ENCODE peak calls at places on chromosomes 1 and 21, in six cellular contexts. C is H9; Z is AG04450; P is testis; N is CD8-positive, alpha-beta T cell; K is cardiac muscle cell. U is an unnamed sample.

GRCh38 chr1:24104854-24105253 is 7.1 kb downstream of the MYOM3 start:
- DNase-seq in C (no peak), Z (no peak), P (no peak), N (no peak), K (no peak), U (no peak)

GRCh38 chr1:184945034-184945433 is 29.3 kb downstream of the NIBAN1 start:
- DNase-seq in C (no peak), Z (no peak), P (no peak), N (no peak), K (no peak), U (peak; percentile 42)

GRCh38 chr21:39518055-39518844 is 66.5 kb downstream of the SH3BGR start:
- DNase-seq in C (peak; percentile 84), Z (peak; percentile 16), P (peak; percentile 59), N (no peak), K (peak; percentile 81), U (peak; percentile 53)

GRCh38 chr1:59332983-59333382 is 36.1 kb downstream of the FGGY start:
- DNase-seq in C (no peak), Z (no peak), P (no peak), N (no peak), K (no peak), U (peak; percentile 71)

GRCh38 chr21:42781150-42781980 is 98.0 kb downstream of the WDR4 start:
- DNase-seq in C (peak; percentile 77), Z (no peak), P (peak; percentile 53), N (no peak), K (peak; percentile 54), U (no peak)

GRCh38 chr21:29072873-29073221 is 601 bp downstream of the CCT8 start:
- DNase-seq in C (no peak), Z (no peak), P (no peak), N (no peak), K (peak; percentile 48), U (peak; percentile 47)

GRCh38 chr1:78004719-78005346 is at the start of gene DNAJB4:
- DNase-seq in C (peak; percentile 54), Z (peak; percentile 96), P (peak; percentile 95), N (peak; percentile 20), K (peak; percentile 96), U (peak; percentile 98)

GRCh38 chr1:95021794-95022193 is 51.0 kb downstream of the ALG14 start:
- DNase-seq in C (no peak), Z (no peak), P (peak; percentile 38), N (no peak), K (no peak), U (peak; percentile 52)

GRCh38 chr1:173255214-173255813 is 48.2 kb upstream of the TNFSF4 start:
- DNase-seq in C (no peak), Z (peak; percentile 13), P (peak; percentile 31), N (no peak), K (peak; percentile 36), U (peak; percentile 58)

GRCh38 chr21:33362044-33362555 is 37.3 kb downstream of the IFNAR1 start:
- DNase-seq in C (peak; percentile 92), Z (no peak), P (no peak), N (peak; percentile 40), K (peak; percentile 49), U (no peak)

GRCh38 chr1:95195046-95195445 is 39.0 kb upstream of the RWDD3 start:
- DNase-seq in C (no peak), Z (no peak), P (no peak), N (no peak), K (no peak), U (no peak)

GRCh38 chr1:220274122-220274855 is 2.0 kb upstream of the RAB3GAP2 start:
- DNase-seq in C (no peak), Z (no peak), P (no peak), N (no peak), K (no peak), U (peak; percentile 28)

GRCh38 chr1:36384542-36385409 is 948 bp downstream of the STK40 start:
- DNase-seq in C (peak; percentile 71), Z (no peak), P (peak; percentile 84), N (no peak), K (peak; percentile 59), U (peak; percentile 29)

GRCh38 chr1:227788279-227789041 is 27.0 kb upstream of the PRSS38 start:
- DNase-seq in C (peak; percentile 96), Z (no peak), P (no peak), N (no peak), K (peak; percentile 89), U (peak; percentile 20)

GRCh38 chr1:112508242-112509004 is at the start of gene WNT2B:
- DNase-seq in C (peak; percentile 76), Z (no peak), P (peak; percentile 61), N (peak; percentile 20), K (peak; percentile 22), U (no peak)

GRCh38 chr1:165891461-165891860 is 64.0 kb downstream of the UCK2 start:
- DNase-seq in C (no peak), Z (no peak), P (no peak), N (no peak), K (no peak), U (peak; percentile 40)

GRCh38 chr1:244968431-244968830 is 104.1 kb upstream of the HNRNPU start:
- DNase-seq in C (peak; percentile 60), Z (no peak), P (peak; percentile 22), N (no peak), K (no peak), U (no peak)

GRCh38 chr1:105686874-105687690 is 1369.4 kb upstream of the PRMT6 start:
- DNase-seq in C (no peak), Z (no peak), P (no peak), N (no peak), K (no peak), U (no peak)

GRCh38 chr1:160194737-160195059 is 4.3 kb downstream of the CASQ1 start:
- DNase-seq in C (no peak), Z (no peak), P (no peak), N (no peak), K (no peak), U (no peak)

GRCh38 chr1:80392529-80392928 is 1386.0 kb upstream of the ADGRL4 start:
- DNase-seq in C (no peak), Z (no peak), P (no peak), N (no peak), K (no peak), U (no peak)

GRCh38 chr1:217462159-217462558 is 168.7 kb downstream of the GPATCH2 start:
- DNase-seq in C (no peak), Z (no peak), P (no peak), N (no peak), K (no peak), U (no peak)

DNA sequence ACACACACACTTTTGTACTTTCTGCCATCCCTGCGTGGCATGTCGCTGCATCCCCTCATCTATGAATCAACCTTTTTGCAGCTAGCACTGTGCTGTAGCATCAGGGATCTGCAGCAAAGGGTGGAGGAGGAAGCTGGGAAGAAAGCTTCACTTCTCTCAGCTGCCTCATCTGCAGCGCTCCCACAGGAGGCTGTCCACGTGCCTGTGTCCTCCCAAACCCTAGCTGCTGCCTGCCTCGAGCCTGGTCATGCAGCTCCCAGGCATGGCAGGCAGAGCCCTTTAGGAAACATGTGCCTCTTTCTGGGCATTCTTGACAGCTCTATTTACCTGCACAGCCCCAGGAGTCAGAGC is 262.1 kb upstream of the SGIP1 start:
- DNase-seq in C (no peak), Z (peak; percentile 18), P (peak; percentile 85), N (no peak), K (no peak), U (peak; percentile 43)
- TF ChIP-seq CTCF in C (no peak), Z (peak; percentile 4), P (no peak), N (no peak), K (no peak), U (no peak)

DNA sequence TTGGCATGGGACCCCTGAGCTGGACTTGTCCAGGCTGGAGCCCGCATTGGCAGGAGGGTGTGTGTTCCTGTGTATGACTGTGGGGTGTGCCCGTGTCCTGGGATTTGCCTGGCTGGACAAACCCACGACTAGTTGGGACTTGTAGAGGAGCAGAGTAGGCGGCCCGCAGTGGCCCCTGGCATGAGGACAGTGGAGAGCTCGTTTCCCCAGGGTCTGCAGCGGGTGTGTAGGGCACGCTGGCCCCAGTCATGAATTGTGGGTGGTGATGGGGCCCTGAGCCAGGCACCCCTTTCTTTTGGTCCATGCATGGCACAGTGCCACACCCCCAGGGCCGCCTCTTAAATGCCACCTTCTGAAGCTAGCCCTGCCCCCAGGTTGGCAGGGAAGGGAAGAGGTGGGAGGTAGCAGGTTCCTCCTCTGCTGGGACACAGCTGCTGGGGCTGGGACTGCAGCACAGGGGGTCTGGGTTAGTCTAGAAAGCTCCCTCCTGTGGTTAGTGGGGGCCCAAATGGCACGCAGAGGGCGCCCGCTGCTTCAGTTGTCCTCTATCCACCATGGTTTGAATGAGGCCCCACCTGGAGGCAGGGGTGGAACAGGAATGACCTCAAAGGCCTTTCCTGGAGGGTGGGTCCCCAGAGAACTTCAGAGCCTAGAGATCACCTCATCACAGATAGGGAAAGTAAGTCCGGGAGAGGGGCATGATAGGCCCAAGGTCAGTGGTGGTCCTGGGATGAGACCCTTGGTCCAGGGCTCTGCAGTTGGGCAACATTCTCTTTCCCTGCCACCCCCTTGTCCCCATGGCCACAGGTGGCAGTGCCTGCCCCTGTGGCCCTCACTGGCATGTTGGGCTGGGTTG is 4.1 kb downstream of the CROCC start:
- DNase-seq in C (peak; percentile 22), Z (no peak), P (no peak), N (no peak), K (no peak), U (no peak)
- TF ChIP-seq CTCF in C (no peak), Z (no peak), P (no peak), N (no peak), K (no peak), U (no peak)

GRCh38 chr1:176696689-176697088 is 233.7 kb downstream of the PAPPA2 start:
- DNase-seq in C (no peak), Z (no peak), P (no peak), N (no peak), K (no peak), U (no peak)
- TF ChIP-seq CTCF in C (no peak), Z (no peak), P (no peak), N (no peak), K (no peak), U (no peak)

DNA sequence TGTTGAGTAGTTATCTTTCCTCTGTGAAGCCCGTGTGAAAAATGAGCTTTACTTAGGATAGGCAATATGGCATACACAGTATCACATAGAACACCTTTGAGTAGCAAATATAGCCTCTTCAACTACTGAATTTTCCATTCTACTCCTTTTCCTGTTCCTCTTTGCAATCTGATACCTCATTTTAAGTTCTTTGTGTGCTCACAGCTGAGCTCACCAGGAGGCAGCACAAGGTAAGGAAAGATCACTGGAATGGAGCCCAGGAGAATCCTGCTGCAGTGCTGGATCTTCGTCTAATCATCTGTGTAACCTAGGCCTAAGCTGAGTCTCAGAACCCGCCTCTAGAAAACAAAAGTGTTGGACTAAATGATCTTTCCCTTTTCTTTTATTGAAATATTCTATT is 171.0 kb downstream of the LRRC40 start:
- DNase-seq in C (peak; percentile 72), Z (peak; percentile 49), P (no peak), N (no peak), K (peak; percentile 71), U (peak; percentile 81)
- TF ChIP-seq CTCF in C (peak; percentile 51), Z (peak; percentile 78), P (no peak), N (no peak), K (peak; percentile 48), U (peak; percentile 66)

GRCh38 chr1:62852253-62852652 is 68.3 kb downstream of the ATG4C start:
- DNase-seq in C (no peak), Z (no peak), P (no peak), N (no peak), K (no peak), U (no peak)

DNA sequence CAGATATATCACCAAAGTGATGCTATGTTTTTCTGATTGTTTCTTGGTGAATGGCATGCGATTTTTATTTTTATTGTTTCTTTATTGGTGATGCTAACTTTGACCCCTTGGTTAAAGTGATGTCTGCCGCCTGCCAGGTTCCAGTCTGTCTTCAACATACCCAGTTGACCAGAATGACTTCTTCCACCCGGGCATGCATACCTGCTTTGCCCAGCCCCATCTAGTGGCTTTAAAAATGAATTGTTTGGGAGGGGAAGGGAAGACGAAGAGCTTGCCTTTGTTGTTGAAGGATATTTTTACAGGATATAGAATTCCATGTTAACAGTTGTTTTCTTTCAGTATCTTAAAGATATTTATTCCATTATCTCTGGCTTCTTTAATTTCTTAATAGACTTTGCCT is 65.1 kb downstream of the ATG4C start:
- DNase-seq in C (no peak), Z (no peak), P (no peak), N (no peak), K (no peak), U (no peak)
- TF ChIP-seq CTCF in C (peak; percentile 59), Z (no peak), P (no peak), N (no peak), K (no peak), U (peak; percentile 17)